ENCODE peak calls at places on chromosomes 12 and 14, in six cellular contexts. One of them, this sample, is unnamed.

GRCh38 chr12:57460457-57461325 is 1.1 kb downstream of the GLI1 start:
- DNase-seq in HCT116: no peak
- DNase-seq in cardiac muscle cell: peak
- DNase-seq in pancreas: no peak
- DNase-seq in lung: no peak
- DNase-seq in AG04450: no peak
- DNase-seq in this sample: no peak

GRCh38 chr12:1102088-1102487 is 111.1 kb downstream of the ERC1 start:
- DNase-seq in HCT116: no peak
- DNase-seq in cardiac muscle cell: no peak
- DNase-seq in pancreas: no peak
- DNase-seq in lung: no peak
- DNase-seq in AG04450: no peak
- DNase-seq in this sample: no peak

GRCh38 chr12:80041691-80042090 is 57.6 kb upstream of the OTOGL start:
- DNase-seq in HCT116: no peak
- DNase-seq in cardiac muscle cell: no peak
- DNase-seq in pancreas: no peak
- DNase-seq in lung: no peak
- DNase-seq in AG04450: no peak
- DNase-seq in this sample: no peak

GRCh38 chr12:95848575-95849388 is 10.0 kb upstream of the SNRPF start:
- DNase-seq in HCT116: no peak
- DNase-seq in cardiac muscle cell: no peak
- DNase-seq in pancreas: no peak
- DNase-seq in lung: peak
- DNase-seq in AG04450: no peak
- DNase-seq in this sample: no peak

GRCh38 chr14:105049753-105050550 is 15.3 kb downstream of the GPR132 start:
- DNase-seq in HCT116: no peak
- DNase-seq in cardiac muscle cell: no peak
- DNase-seq in pancreas: no peak
- DNase-seq in lung: no peak
- DNase-seq in AG04450: no peak
- DNase-seq in this sample: no peak

GRCh38 chr12:32106517-32107366 is at the start of gene BICD1:
- DNase-seq in HCT116: peak
- DNase-seq in cardiac muscle cell: peak
- DNase-seq in pancreas: peak
- DNase-seq in lung: peak
- DNase-seq in AG04450: peak
- DNase-seq in this sample: peak

GRCh38 chr12:130796985-130797686 is 41.9 kb downstream of the STX2 start:
- DNase-seq in HCT116: no peak
- DNase-seq in cardiac muscle cell: no peak
- DNase-seq in pancreas: no peak
- DNase-seq in lung: no peak
- DNase-seq in AG04450: no peak
- DNase-seq in this sample: no peak

GRCh38 chr12:91406920-91407341 is 224.3 kb upstream of the DCN start:
- DNase-seq in HCT116: peak
- DNase-seq in cardiac muscle cell: no peak
- DNase-seq in pancreas: no peak
- DNase-seq in lung: no peak
- DNase-seq in AG04450: no peak
- DNase-seq in this sample: peak

GRCh38 chr12:75720807-75721206 is 209.4 kb upstream of the KRR1 start:
- DNase-seq in HCT116: no peak
- DNase-seq in cardiac muscle cell: peak
- DNase-seq in pancreas: no peak
- DNase-seq in lung: no peak
- DNase-seq in AG04450: no peak
- DNase-seq in this sample: no peak

GRCh38 chr12:57434517-57435223 is at the start of gene INHBC:
- DNase-seq in HCT116: no peak
- DNase-seq in cardiac muscle cell: no peak
- DNase-seq in pancreas: no peak
- DNase-seq in lung: no peak
- DNase-seq in AG04450: no peak
- DNase-seq in this sample: no peak

GRCh38 chr12:124568431-124569374 is 1.3 kb upstream of the NCOR2 start:
- DNase-seq in HCT116: no peak
- DNase-seq in cardiac muscle cell: peak
- DNase-seq in pancreas: no peak
- DNase-seq in lung: peak
- DNase-seq in AG04450: peak
- DNase-seq in this sample: peak

GRCh38 chr14:69501362-69501964 is 16.9 kb downstream of the PLEKHD1 start:
- DNase-seq in HCT116: no peak
- DNase-seq in cardiac muscle cell: no peak
- DNase-seq in pancreas: no peak
- DNase-seq in lung: no peak
- DNase-seq in AG04450: no peak
- DNase-seq in this sample: no peak

GRCh38 chr12:67692966-67693365 is 44.4 kb downstream of the DYRK2 start:
- DNase-seq in HCT116: no peak
- DNase-seq in cardiac muscle cell: no peak
- DNase-seq in pancreas: no peak
- DNase-seq in lung: no peak
- DNase-seq in AG04450: no peak
- DNase-seq in this sample: no peak

GRCh38 chr12:86148612-86149011 is 107.6 kb downstream of the MGAT4C start:
- DNase-seq in HCT116: no peak
- DNase-seq in cardiac muscle cell: no peak
- DNase-seq in pancreas: no peak
- DNase-seq in lung: no peak
- DNase-seq in AG04450: no peak
- DNase-seq in this sample: no peak

GRCh38 chr14:33062476-33062875 is 123.8 kb downstream of the NPAS3 start:
- DNase-seq in HCT116: no peak
- DNase-seq in cardiac muscle cell: no peak
- DNase-seq in pancreas: no peak
- DNase-seq in lung: no peak
- DNase-seq in AG04450: no peak
- DNase-seq in this sample: no peak

GRCh38 chr12:122201381-122201780 is 2.1 kb upstream of the B3GNT4 start:
- DNase-seq in HCT116: no peak
- DNase-seq in cardiac muscle cell: no peak
- DNase-seq in pancreas: peak
- DNase-seq in lung: no peak
- DNase-seq in AG04450: no peak
- DNase-seq in this sample: no peak

GRCh38 chr14:63435838-63436237 is 107.3 kb downstream of the PPP2R5E start:
- DNase-seq in HCT116: no peak
- DNase-seq in cardiac muscle cell: no peak
- DNase-seq in pancreas: peak
- DNase-seq in lung: peak
- DNase-seq in AG04450: peak
- DNase-seq in this sample: peak

GRCh38 chr14:86712727-86713126 is 1182.8 kb downstream of the FLRT2 start:
- DNase-seq in HCT116: no peak
- DNase-seq in cardiac muscle cell: no peak
- DNase-seq in pancreas: no peak
- DNase-seq in lung: no peak
- DNase-seq in AG04450: no peak
- DNase-seq in this sample: no peak

GRCh38 chr12:10249690-10250455 is 37.2 kb downstream of the GABARAPL1 start:
- DNase-seq in HCT116: no peak
- DNase-seq in cardiac muscle cell: no peak
- DNase-seq in pancreas: no peak
- DNase-seq in lung: no peak
- DNase-seq in AG04450: no peak
- DNase-seq in this sample: no peak

GRCh38 chr14:58643366-58643765 is 5.6 kb downstream of the DACT1 start:
- DNase-seq in HCT116: no peak
- DNase-seq in cardiac muscle cell: peak
- DNase-seq in pancreas: no peak
- DNase-seq in lung: no peak
- DNase-seq in AG04450: no peak
- DNase-seq in this sample: no peak

GRCh38 chr12:110023634-110024023 is 24.4 kb downstream of the ANKRD13A start:
- DNase-seq in HCT116: no peak
- DNase-seq in cardiac muscle cell: no peak
- DNase-seq in pancreas: no peak
- DNase-seq in lung: no peak
- DNase-seq in AG04450: no peak
- DNase-seq in this sample: no peak

GRCh38 chr12:122001379-122002209 is 20.1 kb upstream of the BCL7A start:
- DNase-seq in HCT116: no peak
- DNase-seq in cardiac muscle cell: no peak
- DNase-seq in pancreas: no peak
- DNase-seq in lung: no peak
- DNase-seq in AG04450: no peak
- DNase-seq in this sample: no peak

GRCh38 chr12:77231548-77231947 is 166.2 kb upstream of the E2F7 start:
- DNase-seq in HCT116: no peak
- DNase-seq in cardiac muscle cell: no peak
- DNase-seq in pancreas: peak
- DNase-seq in lung: peak
- DNase-seq in AG04450: peak
- DNase-seq in this sample: peak

GRCh38 chr12:25315388-25315787 is 64.7 kb upstream of the KRAS start:
- DNase-seq in HCT116: no peak
- DNase-seq in cardiac muscle cell: no peak
- DNase-seq in pancreas: no peak
- DNase-seq in lung: no peak
- DNase-seq in AG04450: no peak
- DNase-seq in this sample: no peak

GRCh38 chr14:105065280-105066228 is at the start of gene GPR132:
- DNase-seq in HCT116: no peak
- DNase-seq in cardiac muscle cell: peak
- DNase-seq in pancreas: peak
- DNase-seq in lung: peak
- DNase-seq in AG04450: no peak
- DNase-seq in this sample: peak

GRCh38 chr14:78758333-78758732 is 588.2 kb downstream of the NRXN3 start:
- DNase-seq in HCT116: peak
- DNase-seq in cardiac muscle cell: peak
- DNase-seq in pancreas: no peak
- DNase-seq in lung: no peak
- DNase-seq in AG04450: no peak
- DNase-seq in this sample: no peak

DNA sequence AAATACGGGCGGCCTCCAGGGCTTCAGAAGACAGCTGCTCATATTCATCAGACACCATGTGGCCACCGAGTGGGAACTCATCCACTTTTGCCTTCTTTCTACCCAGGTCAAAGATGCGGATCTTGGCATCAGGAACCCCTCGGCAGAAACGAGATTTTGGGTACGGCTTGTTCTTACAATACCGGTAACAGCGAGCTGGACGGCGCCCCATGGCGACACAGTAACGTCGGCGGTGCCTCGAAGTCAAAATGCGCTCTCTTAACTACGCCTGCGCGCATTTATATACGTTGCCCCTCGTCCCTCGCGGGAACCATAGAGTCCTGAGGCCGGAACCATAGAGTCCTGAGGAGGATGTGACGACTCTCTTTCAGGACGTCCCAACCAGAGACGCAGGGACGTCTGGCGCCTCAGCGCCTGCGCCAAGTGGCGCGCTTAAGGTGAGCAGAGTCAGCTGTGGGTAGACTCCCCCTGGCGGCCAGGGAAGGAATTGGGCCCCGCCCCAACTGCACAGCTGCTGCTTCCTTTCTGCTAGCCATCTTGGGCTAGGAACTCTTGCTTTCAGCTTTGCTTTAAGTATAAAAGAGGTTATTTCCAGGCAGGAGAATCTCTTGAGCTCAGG is at the start of gene RPL10L:
- DNase-seq in HCT116: no peak
- DNase-seq in cardiac muscle cell: no peak
- DNase-seq in pancreas: no peak
- DNase-seq in lung: no peak
- DNase-seq in AG04450: no peak
- DNase-seq in this sample: no peak
- TF ChIP-seq CTCF in HCT116: peak
- TF ChIP-seq CTCF in cardiac muscle cell: no peak
- TF ChIP-seq CTCF in pancreas: no peak
- TF ChIP-seq CTCF in lung: no peak
- TF ChIP-seq CTCF in AG04450: no peak
- TF ChIP-seq CTCF in this sample: no peak

DNA sequence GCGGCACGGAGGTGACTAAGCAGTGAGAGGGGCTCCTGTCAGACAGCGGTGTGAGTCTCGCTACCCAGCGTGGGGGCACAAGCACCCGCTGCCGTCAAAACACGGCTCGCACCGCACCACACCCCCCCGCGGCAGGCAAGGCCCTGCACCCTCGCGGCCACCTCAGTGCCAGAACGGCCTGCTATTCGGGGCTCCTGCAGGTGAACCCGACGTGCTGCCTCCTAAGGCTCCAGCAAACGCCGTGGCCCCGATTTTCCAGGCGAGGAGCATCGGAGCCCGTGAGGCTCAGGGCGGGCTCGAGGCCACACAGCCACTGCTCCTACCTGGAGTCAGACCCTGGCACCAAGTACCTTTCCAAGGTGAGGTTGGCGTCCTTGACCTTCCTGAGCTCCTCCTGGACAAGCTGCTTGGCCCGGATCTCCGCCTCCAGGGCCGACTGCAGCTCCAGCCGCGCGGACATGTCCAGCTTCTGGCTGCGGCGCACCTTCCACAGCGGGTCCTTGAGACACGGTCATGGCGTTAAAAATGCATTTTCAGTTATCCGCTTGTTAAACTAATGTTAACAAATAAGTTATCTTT is 41.8 kb downstream of the AMN start:
- DNase-seq in HCT116: no peak
- DNase-seq in cardiac muscle cell: no peak
- DNase-seq in pancreas: peak
- DNase-seq in lung: no peak
- DNase-seq in AG04450: no peak
- DNase-seq in this sample: no peak
- H3K27ac ChIP-seq in HCT116: no peak
- H3K27ac ChIP-seq in cardiac muscle cell: no peak
- H3K27ac ChIP-seq in pancreas: no peak
- H3K27ac ChIP-seq in lung: no peak
- H3K27ac ChIP-seq in AG04450: no peak
- H3K27ac ChIP-seq in this sample: no peak

GRCh38 chr14:24481622-24482324 is 26.3 kb downstream of the CMA1 start:
- DNase-seq in HCT116: peak
- DNase-seq in cardiac muscle cell: peak
- DNase-seq in pancreas: peak
- DNase-seq in lung: peak
- DNase-seq in AG04450: no peak
- DNase-seq in this sample: peak
- TF ChIP-seq CTCF in HCT116: peak
- TF ChIP-seq CTCF in cardiac muscle cell: peak
- TF ChIP-seq CTCF in pancreas: peak
- TF ChIP-seq CTCF in lung: peak
- TF ChIP-seq CTCF in AG04450: peak
- TF ChIP-seq CTCF in this sample: peak

DNA sequence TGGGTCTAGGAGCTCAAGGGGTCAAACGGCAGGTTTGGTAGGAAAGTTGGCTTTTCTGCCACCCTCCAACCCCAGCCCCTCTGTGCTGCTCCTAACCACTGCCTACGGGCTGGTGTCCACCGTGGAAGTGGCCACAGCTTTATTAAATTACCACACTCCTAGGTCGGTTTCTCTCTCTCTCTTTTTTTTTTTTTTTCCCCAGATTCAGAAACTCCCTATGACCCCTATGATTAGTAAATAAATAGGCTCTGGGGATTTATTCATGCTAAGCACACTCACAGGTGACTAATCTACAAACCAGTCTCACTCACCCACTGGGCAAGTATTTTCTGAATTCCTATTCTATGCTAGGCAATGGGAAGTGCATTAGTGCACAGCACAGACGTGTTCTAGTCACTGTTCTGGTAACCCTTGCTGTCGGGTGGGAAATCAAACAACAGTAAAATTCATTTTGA is 8.7 kb upstream of the DDX47 start:
- DNase-seq in HCT116: peak
- DNase-seq in cardiac muscle cell: no peak
- DNase-seq in pancreas: no peak
- DNase-seq in lung: no peak
- DNase-seq in AG04450: peak
- DNase-seq in this sample: no peak
- H3K27ac ChIP-seq in HCT116: peak
- H3K27ac ChIP-seq in cardiac muscle cell: no peak
- H3K27ac ChIP-seq in pancreas: peak
- H3K27ac ChIP-seq in lung: no peak
- H3K27ac ChIP-seq in AG04450: peak
- H3K27ac ChIP-seq in this sample: peak

This sample was measured in colonic mucosa.